ENCODE peak calls at places on chromosomes 2 and 18, in six cellular contexts. K, J, X, V, C and O are unnamed samples.

GRCh38 chr2:28398101-28398834 is 5.6 kb downstream of the FOSL2 start:
- DNase-seq in J (no peak), X (peak; percentile 83), C (no peak), V (peak; percentile 69), K (peak; percentile 62), O (peak; percentile 49)

GRCh38 chr18:22169889-22170420 is 566 bp downstream of the GATA6 start:
- DNase-seq in K (no peak), C (no peak), X (no peak), V (peak; percentile 40), J (peak; percentile 29), O (no peak)

GRCh38 chr18:57889841-57890240 is 86.7 kb upstream of the ATP8B1 start:
- DNase-seq in K (no peak), V (no peak), X (no peak), J (no peak), C (no peak), O (no peak)

GRCh38 chr2:199382091-199382490 is 75.6 kb downstream of the SATB2 start:
- DNase-seq in V (no peak), K (no peak), X (peak; percentile 37), C (no peak), J (no peak), O (no peak)

GRCh38 chr2:98835831-98836385 is 100.1 kb downstream of the CRACDL start:
- DNase-seq in V (no peak), J (no peak), K (no peak), X (no peak), C (no peak), O (no peak)

GRCh38 chr2:241887806-241888522 is 18.4 kb downstream of the RTP5 start:
- DNase-seq in J (no peak), V (no peak), C (no peak), X (no peak), K (no peak), O (no peak)

GRCh38 chr2:224922142-224922727 is 120.0 kb downstream of the DOCK10 start:
- DNase-seq in V (no peak), C (no peak), J (peak; percentile 73), X (peak; percentile 48), K (no peak), O (no peak)

GRCh38 chr2:168798076-168798887 is 4.2 kb upstream of the NOSTRIN start:
- DNase-seq in V (no peak), X (peak; percentile 84), C (no peak), J (no peak), K (no peak), O (no peak)

GRCh38 chr2:234330902-234331301 is 166.0 kb downstream of the ARL4C start:
- DNase-seq in C (no peak), X (no peak), J (no peak), V (no peak), K (no peak), O (no peak)

GRCh38 chr2:232299927-232300674 is 78.5 kb upstream of the ALPP start:
- DNase-seq in V (no peak), X (no peak), J (no peak), K (no peak), C (no peak), O (no peak)

DNA sequence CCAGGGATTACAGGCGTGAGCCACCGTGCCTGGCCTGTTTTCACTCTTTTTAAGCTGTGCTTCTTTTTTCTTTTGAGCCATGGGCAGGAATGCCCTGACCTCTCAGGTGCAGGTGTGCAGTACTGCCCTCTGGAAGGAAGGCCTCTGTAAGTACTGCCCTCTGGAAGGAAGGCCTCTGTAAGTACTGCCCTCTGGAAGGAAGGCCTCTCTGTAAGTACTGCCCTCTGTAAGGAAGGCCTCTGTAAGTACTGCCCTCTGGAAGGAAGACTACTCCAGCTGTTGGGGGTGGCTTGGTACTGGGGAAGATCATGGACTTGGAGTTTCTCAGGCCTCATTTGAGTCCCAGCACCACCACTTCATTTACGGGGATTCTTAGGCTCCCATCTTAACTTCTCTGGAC is 248.5 kb upstream of the ID2 start:
- DNase-seq in J (no peak), X (no peak), V (no peak), K (no peak), C (no peak), O (no peak)
- TF ChIP-seq CTCF in J (no peak), X (no peak), V (no peak), K (no peak), C (no peak), O (no peak)

GRCh38 chr2:100924520-100925451 is 77.3 kb upstream of the RPL31 start:
- DNase-seq in C (no peak), J (peak; percentile 60), X (peak; percentile 67), V (no peak), K (peak; percentile 35), O (no peak)
- H3K4me3 ChIP-seq in C (no peak overlapping the region), J (peak overlapping the region; percentile 16), X (no peak overlapping the region), V (no peak overlapping the region), K (peak overlapping the region; percentile 26), O (no peak overlapping the region)

GRCh38 chr18:11305507-11305906 is 156.1 kb upstream of the PIEZO2 start:
- DNase-seq in K (no peak), J (no peak), V (no peak), X (no peak), C (no peak), O (no peak)
- TF ChIP-seq CTCF in K (no peak), J (no peak), V (no peak), X (no peak), C (no peak), O (no peak)

GRCh38 chr2:167187910-167188595 is 299.8 kb downstream of the XIRP2 start:
- DNase-seq in V (no peak), K (no peak), J (no peak), C (no peak), X (no peak), O (no peak)
- H3K4me3 ChIP-seq in V (peak overlapping the region; percentile 74), K (no peak overlapping the region), J (no peak overlapping the region), C (no peak overlapping the region), X (no peak overlapping the region), O (no peak overlapping the region)

GRCh38 chr2:221570321-221571107 is 1.6 kb downstream of the EPHA4 start:
- DNase-seq in C (no peak), V (peak; percentile 13), X (peak; percentile 17), J (peak; percentile 2), K (no peak), O (peak; percentile 55)
- TF ChIP-seq CTCF in C (peak; percentile 46), V (no peak), X (peak; percentile 23), J (no peak), K (no peak), O (peak; percentile 38)

GRCh38 chr18:60549338-60549960 is 176.9 kb upstream of the MC4R start:
- DNase-seq in J (peak; percentile 70), X (peak; percentile 90), V (no peak), C (peak; percentile 49), K (no peak), O (peak; percentile 78)
- H3K4me3 ChIP-seq in J (no peak overlapping the region), X (no peak overlapping the region), V (no peak overlapping the region), C (no peak overlapping the region), K (no peak overlapping the region), O (no peak overlapping the region)